ENCODE peak calls at places on chromosomes 7 and 10, in five cellular contexts. One of them, this sample, is unnamed.

GRCh38 chr7:46741924-46742607 is 821.0 kb upstream of the IGFBP3 start:
- DNase-seq in hepatic stellate cell: no peak
- DNase-seq in GM23248: no peak
- DNase-seq in SHP77: no peak
- DNase-seq in HEK293T: no peak
- DNase-seq in this sample: no peak

GRCh38 chr7:128863433-128863989 is 855 bp downstream of the ATP6V1F start:
- DNase-seq in GM23248: peak
- DNase-seq in SHP77: peak
- DNase-seq in hepatic stellate cell: peak
- DNase-seq in HEK293T: peak
- DNase-seq in this sample: peak

GRCh38 chr7:129923709-129924108 is 29.1 kb downstream of the UBE2H start:
- DNase-seq in HEK293T: no peak
- DNase-seq in SHP77: no peak
- DNase-seq in GM23248: peak
- DNase-seq in hepatic stellate cell: peak
- DNase-seq in this sample: no peak

GRCh38 chr10:113555245-113555644 is 2.4 kb downstream of the HABP2 start:
- DNase-seq in hepatic stellate cell: no peak
- DNase-seq in HEK293T: no peak
- DNase-seq in SHP77: no peak
- DNase-seq in GM23248: no peak
- DNase-seq in this sample: no peak

GRCh38 chr7:86939197-86939814 is 120.1 kb downstream of the ELAPOR2 start:
- DNase-seq in HEK293T: peak
- DNase-seq in GM23248: peak
- DNase-seq in SHP77: peak
- DNase-seq in hepatic stellate cell: no peak
- DNase-seq in this sample: peak

GRCh38 chr10:9510626-9511025 is 1456.1 kb downstream of the GATA3 start:
- DNase-seq in SHP77: no peak
- DNase-seq in GM23248: no peak
- DNase-seq in hepatic stellate cell: no peak
- DNase-seq in HEK293T: no peak
- DNase-seq in this sample: no peak

GRCh38 chr10:4770766-4771553 is 55.0 kb upstream of the AKR1E2 start:
- DNase-seq in GM23248: peak
- DNase-seq in hepatic stellate cell: peak
- DNase-seq in SHP77: no peak
- DNase-seq in HEK293T: no peak
- DNase-seq in this sample: peak

GRCh38 chr7:127968547-127968946 is 62.7 kb downstream of the LRRC4 start:
- DNase-seq in HEK293T: no peak
- DNase-seq in hepatic stellate cell: no peak
- DNase-seq in SHP77: no peak
- DNase-seq in GM23248: no peak
- DNase-seq in this sample: no peak

GRCh38 chr7:41817386-41817785 is 114.5 kb upstream of the INHBA start:
- DNase-seq in hepatic stellate cell: peak
- DNase-seq in GM23248: peak
- DNase-seq in SHP77: no peak
- DNase-seq in HEK293T: no peak
- DNase-seq in this sample: no peak

GRCh38 chr7:38748056-38748610 is 117.0 kb upstream of the AMPH start:
- DNase-seq in SHP77: no peak
- DNase-seq in HEK293T: no peak
- DNase-seq in hepatic stellate cell: no peak
- DNase-seq in GM23248: peak
- DNase-seq in this sample: peak

GRCh38 chr10:21494221-21495001 is 31.1 kb downstream of the SKIDA1 start:
- DNase-seq in SHP77: no peak
- DNase-seq in hepatic stellate cell: no peak
- DNase-seq in GM23248: peak
- DNase-seq in HEK293T: no peak
- DNase-seq in this sample: peak

GRCh38 chr10:13062813-13063212 is 37.1 kb upstream of the OPTN start:
- DNase-seq in HEK293T: no peak
- DNase-seq in GM23248: peak
- DNase-seq in hepatic stellate cell: no peak
- DNase-seq in SHP77: no peak
- DNase-seq in this sample: no peak

GRCh38 chr10:6669269-6669859 is 89.3 kb upstream of the PRKCQ start:
- DNase-seq in GM23248: peak
- DNase-seq in HEK293T: peak
- DNase-seq in hepatic stellate cell: no peak
- DNase-seq in SHP77: peak
- DNase-seq in this sample: peak

GRCh38 chr7:133117432-133117831 is 35.5 kb upstream of the CHCHD3 start:
- DNase-seq in GM23248: no peak
- DNase-seq in SHP77: no peak
- DNase-seq in HEK293T: no peak
- DNase-seq in hepatic stellate cell: no peak
- DNase-seq in this sample: peak

This sample was measured in A673.